ENCODE peak calls at places on chromosomes 4 and X, in ten cellular contexts. G is effector memory CD4-positive, alpha-beta T cell; C is CD4-positive, alpha-beta T cell; U is SK-N-SH; Z is A549; D is AG04450; T is colonic mucosa; A is lower lobe of right lung; E is tibial artery; V is naive thymus-derived CD4-positive, alpha-beta T cell. B is an unnamed sample.

GRCh38 chr4:181536196-181536746 is 706.9 kb upstream of the TENM3 start:
- DNase-seq in G (no peak), C (no peak), U (no peak), Z (no peak), D (no peak), T (peak; percentile 49), A (no peak), E (no peak), V (no peak), B (no peak)

GRCh38 chrX:69221239-69222102 is 56.2 kb upstream of the PJA1 start:
- DNase-seq in G (no peak), C (no peak), U (no peak), Z (no peak), D (no peak), T (no peak), A (no peak), E (no peak), V (no peak), B (no peak)

GRCh38 chr4:108466936-108467902 is 153.2 kb upstream of the RPL34 start:
- DNase-seq in G (no peak), C (peak; percentile 3), U (no peak), Z (no peak), D (peak; percentile 73), T (no peak), A (no peak), E (no peak), V (peak; percentile 54), B (no peak)

GRCh38 chrX:41600266-41600665 is 88.5 kb upstream of the GPR34 start:
- DNase-seq in G (no peak), C (no peak), U (no peak), Z (no peak), D (peak; percentile 3), T (no peak), A (no peak), E (no peak), V (no peak), B (no peak)

GRCh38 chrX:68640661-68641060 is 6.8 kb upstream of the STARD8 start:
- DNase-seq in G (no peak), C (no peak), U (no peak), Z (no peak), D (no peak), T (no peak), A (no peak), E (no peak), V (no peak), B (no peak)

GRCh38 chrX:134936542-134936941 is 54.2 kb upstream of the SMIM10 start:
- DNase-seq in G (no peak), C (no peak), U (no peak), Z (peak; percentile 29), D (peak; percentile 21), T (no peak), A (no peak), E (no peak), V (no peak), B (no peak)

GRCh38 chrX:41025926-41026325 is 59.3 kb upstream of the USP9X start:
- DNase-seq in G (no peak), C (no peak), U (no peak), Z (peak; percentile 36), D (no peak), T (no peak), A (no peak), E (no peak), V (no peak), B (no peak)

GRCh38 chrX:107706309-107706708 is 69.3 kb downstream of the TSC22D3 start:
- DNase-seq in G (no peak), C (no peak), U (no peak), Z (no peak), D (no peak), T (no peak), A (no peak), E (no peak), V (no peak), B (no peak)

GRCh38 chrX:2666491-2666890 is 24.6 kb upstream of the CD99 start:
- DNase-seq in G (no peak), C (no peak), U (no peak), Z (no peak), D (no peak), T (no peak), A (no peak), E (no peak), V (no peak), B (no peak)
- H3K27ac ChIP-seq in G (no peak overlapping the region), C (no peak overlapping the region), U (no peak overlapping the region), Z (no peak overlapping the region), D (no peak overlapping the region), T (no peak overlapping the region), A (no peak overlapping the region), E (no peak overlapping the region), V (no peak overlapping the region), B (no peak overlapping the region)

GRCh38 chrX:153726286-153727107 is 1.8 kb downstream of the ABCD1 start:
- DNase-seq in G (peak; percentile 33), C (peak; percentile 36), U (peak; percentile 80), Z (no peak), D (no peak), T (peak; percentile 70), A (peak; percentile 83), E (peak; percentile 85), V (peak; percentile 31), B (no peak)

GRCh38 chrX:153725832-153726285 is 1.2 kb downstream of the ABCD1 start:
- DNase-seq in G (no peak), C (no peak), U (peak; percentile 41), Z (no peak), D (no peak), T (no peak), A (no peak), E (no peak), V (no peak), B (no peak)

GRCh38 chrX:153724252-153725038 is at the start of the genes ABCD1 and BCAP31:
- DNase-seq in G (peak; percentile 86), C (peak; percentile 88), U (peak; percentile 95), Z (peak; percentile 87), D (peak; percentile 53), T (peak; percentile 90), A (peak; percentile 90), E (peak; percentile 94), V (peak; percentile 82), B (peak; percentile 73)

GRCh38 chrX:153723351-153724251 is 586 bp downstream of the BCAP31 start:
- DNase-seq in G (peak; percentile 21), C (peak; percentile 46), U (peak; percentile 68), Z (peak; percentile 73), D (no peak), T (peak; percentile 53), A (peak; percentile 65), E (no peak), V (peak; percentile 42), B (no peak)

DNA sequence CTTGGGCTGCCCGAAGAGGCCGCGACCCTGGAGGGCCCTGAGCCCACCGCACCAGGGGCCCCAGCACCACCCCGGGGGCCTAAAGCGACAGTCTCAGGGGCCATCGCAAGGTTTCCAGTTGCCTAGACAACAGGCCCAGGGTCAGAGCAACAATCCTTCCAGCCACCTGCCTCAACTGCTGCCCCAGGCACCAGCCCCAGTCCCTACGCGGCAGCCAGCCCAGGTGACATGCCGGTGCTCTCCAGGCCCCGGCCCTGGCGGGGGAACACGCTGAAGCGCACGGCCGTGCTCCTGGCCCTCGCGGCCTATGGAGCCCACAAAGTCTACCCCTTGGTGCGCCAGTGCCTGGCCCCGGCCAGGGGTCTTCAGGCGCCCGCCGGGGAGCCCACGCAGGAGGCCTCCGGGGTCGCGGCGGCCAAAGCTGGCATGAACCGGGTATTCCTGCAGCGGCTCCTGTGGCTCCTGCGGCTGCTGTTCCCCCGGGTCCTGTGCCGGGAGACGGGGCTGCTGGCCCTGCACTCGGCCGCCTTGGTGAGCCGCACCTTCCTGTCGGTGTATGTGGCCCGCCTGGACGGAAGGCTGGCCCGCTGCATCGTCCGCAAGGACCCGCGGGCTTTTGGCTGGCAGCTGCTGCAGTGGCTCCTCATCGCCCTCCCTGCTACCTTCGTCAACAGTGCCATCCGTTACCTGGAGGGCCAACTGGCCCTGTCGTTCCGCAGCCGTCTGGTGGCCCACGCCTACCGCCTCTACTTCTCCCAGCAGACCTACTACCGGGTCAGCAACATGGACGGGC is 579 bp downstream of the ABCD1 start:
- DNase-seq in G (no peak), C (peak; percentile 19), U (no peak), Z (no peak), D (no peak), T (no peak), A (no peak), E (no peak), V (no peak), B (no peak)
- H3K27ac ChIP-seq in G (peak overlapping the region; percentile 73), C (peak overlapping the region; percentile 72), U (peak overlapping the region; percentile 76), Z (peak overlapping the region; percentile 97), D (no peak overlapping the region), T (peak overlapping the region; percentile 90), A (peak overlapping the region; percentile 88), E (peak overlapping the region; percentile 95), V (peak overlapping the region; percentile 80), B (peak overlapping the region; percentile 71)

DNA sequence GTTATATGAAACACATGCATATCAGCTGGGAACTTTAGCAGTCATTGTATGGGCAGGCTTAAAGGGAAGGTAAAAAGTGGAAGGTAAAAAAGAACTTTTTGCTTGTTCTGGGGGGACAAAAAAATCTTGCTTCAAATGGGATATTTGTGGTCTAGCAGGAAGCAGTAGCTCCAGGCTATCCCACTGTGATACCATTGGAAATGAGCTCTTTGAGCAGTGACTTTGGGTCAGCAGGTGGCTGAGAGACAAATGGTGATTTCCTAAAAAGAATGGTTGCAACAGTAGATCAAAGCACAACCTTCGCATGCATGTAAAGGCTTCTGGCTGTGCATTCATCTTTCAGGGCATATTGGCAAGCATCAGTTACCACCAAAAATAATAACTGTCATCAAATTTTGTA is 106.2 kb downstream of the RS1 start:
- DNase-seq in G (no peak), C (no peak), U (no peak), Z (no peak), D (no peak), T (no peak), A (no peak), E (no peak), V (no peak), B (no peak)
- H3K27ac ChIP-seq in G (no peak overlapping the region), C (no peak overlapping the region), U (no peak overlapping the region), Z (no peak overlapping the region), D (no peak overlapping the region), T (no peak overlapping the region), A (no peak overlapping the region), E (no peak overlapping the region), V (no peak overlapping the region), B (no peak overlapping the region)

GRCh38 chr4:177579649-177580048 is 137.4 kb upstream of the AGA start:
- DNase-seq in G (no peak), C (no peak), U (no peak), Z (no peak), D (no peak), T (no peak), A (no peak), E (no peak), V (no peak), B (no peak)
- H3K27ac ChIP-seq in G (no peak overlapping the region), C (no peak overlapping the region), U (no peak overlapping the region), Z (no peak overlapping the region), D (no peak overlapping the region), T (no peak overlapping the region), A (no peak overlapping the region), E (no peak overlapping the region), V (no peak overlapping the region), B (no peak overlapping the region)

GRCh38 chr4:740011-740410 is 34.4 kb downstream of the PCGF3 start:
- DNase-seq in G (no peak), C (no peak), U (no peak), Z (no peak), D (no peak), T (no peak), A (no peak), E (no peak), V (no peak), B (no peak)
- H3K27ac ChIP-seq in G (no peak overlapping the region), C (no peak overlapping the region), U (no peak overlapping the region), Z (no peak overlapping the region), D (no peak overlapping the region), T (no peak overlapping the region), A (no peak overlapping the region), E (no peak overlapping the region), V (no peak overlapping the region), B (no peak overlapping the region)